ENCODE peak calls at places on chromosomes 6 and 20, in nine cellular contexts. T is GM23338, Q is HCT116, U is sigmoid colon, V is transverse colon, C is H1, J is spleen, H is upper lobe of left lung, K is stomach. F is an unnamed sample.

GRCh38 chr6:88663801-88664200 is 299.6 kb downstream of the RNGTT start:
- DNase-seq in H (no peak), Q (no peak), J (no peak), U (no peak), C (no peak), V (no peak), T (no peak), K (no peak), F (no peak)

GRCh38 chr6:158131926-158132325 is 36.1 kb downstream of the SERAC1 start:
- DNase-seq in T (peak), K (no peak), H (no peak), V (no peak), Q (no peak), J (no peak), C (no peak), U (no peak), F (no peak)

GRCh38 chr20:60236613-60237012 is 278.4 kb downstream of the CDH26 start:
- DNase-seq in J (no peak), Q (no peak), C (no peak), H (no peak), K (no peak), T (no peak), U (no peak), V (no peak), F (no peak)

GRCh38 chr20:10277616-10278015 is 59.0 kb downstream of the SNAP25 start:
- DNase-seq in K (no peak), C (no peak), T (no peak), J (no peak), H (no peak), V (no peak), U (no peak), Q (no peak), F (no peak)

GRCh38 chr20:6863355-6863754 is 95.9 kb downstream of the BMP2 start:
- DNase-seq in H (no peak), U (no peak), K (no peak), C (no peak), J (no peak), Q (no peak), V (no peak), T (no peak), F (no peak)

GRCh38 chr6:107264357-107264831 is 149.1 kb upstream of the BEND3 start:
- DNase-seq in C (no peak), U (no peak), T (no peak), H (no peak), K (no peak), V (no peak), Q (no peak), J (no peak), F (no peak)

GRCh38 chr6:108774555-108774954 is 73.7 kb upstream of the ARMC2 start:
- DNase-seq in H (no peak), V (no peak), K (no peak), Q (no peak), U (no peak), J (no peak), C (no peak), T (no peak), F (no peak)

GRCh38 chr20:44720617-44720993 is 5.4 kb downstream of the CCN5 start:
- DNase-seq in H (no peak), J (no peak), V (no peak), T (no peak), U (no peak), C (no peak), Q (peak), K (no peak), F (peak)

GRCh38 chr6:37130704-37131103 is 39.2 kb upstream of the PIM1 start:
- DNase-seq in U (peak), J (peak), C (no peak), V (peak), K (peak), T (no peak), H (no peak), Q (no peak), F (no peak)

GRCh38 chr6:5997420-5998093 is 9.2 kb downstream of the NRN1 start:
- DNase-seq in H (peak), K (no peak), U (no peak), V (no peak), J (peak), T (peak), Q (no peak), C (no peak), F (no peak)

GRCh38 chr6:15969236-15969778 is 159.6 kb upstream of the MYLIP start:
- DNase-seq in T (no peak), J (no peak), H (no peak), C (no peak), K (no peak), U (no peak), Q (no peak), V (no peak), F (no peak)

GRCh38 chr6:34373511-34373910 is 19.0 kb downstream of the NUDT3 start:
- DNase-seq in J (no peak), T (no peak), U (no peak), K (no peak), V (no peak), H (no peak), C (no peak), Q (no peak), F (no peak)

GRCh38 chr6:34374112-34374907 is 18.2 kb downstream of the NUDT3 start:
- DNase-seq in U (no peak), V (no peak), J (no peak), T (no peak), C (no peak), H (no peak), Q (no peak), K (no peak), F (no peak)

GRCh38 chr6:34366639-34366921 is 25.9 kb downstream of the NUDT3 start:
- DNase-seq in K (no peak), V (no peak), Q (no peak), H (no peak), C (no peak), U (no peak), J (no peak), T (no peak), F (no peak)

GRCh38 chr6:34370371-34370770 is 22.1 kb downstream of the NUDT3 start:
- DNase-seq in H (no peak), V (no peak), C (no peak), T (no peak), J (no peak), Q (no peak), K (no peak), U (no peak), F (no peak)

DNA sequence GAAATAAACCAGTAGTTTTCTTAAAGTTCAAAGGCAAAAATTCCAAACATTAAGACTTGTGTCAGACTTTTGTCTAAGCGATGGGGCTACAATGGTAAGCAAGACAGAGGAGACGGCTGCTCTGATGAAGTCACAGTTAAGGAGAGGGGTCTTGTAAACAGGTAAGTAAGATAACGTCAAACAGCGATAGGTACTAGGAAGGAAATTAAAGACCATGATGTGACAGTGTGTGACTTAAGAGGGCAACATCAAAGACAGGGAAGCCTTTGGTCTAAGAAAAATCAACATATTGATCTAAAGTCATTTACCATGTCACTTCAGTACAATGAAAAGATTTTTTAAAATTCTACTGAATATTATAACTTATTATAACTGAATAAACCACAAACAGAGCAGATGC is 23.1 kb downstream of the NUDT3 start:
- DNase-seq in T (no peak), K (no peak), V (no peak), U (no peak), H (no peak), J (no peak), Q (no peak), C (no peak), F (no peak)
- TF ChIP-seq POLR2AphosphoS5 in T (no peak), K (no peak), V (no peak), U (no peak), H (no peak), J (no peak), Q (no peak), C (no peak), F (no peak)

DNA sequence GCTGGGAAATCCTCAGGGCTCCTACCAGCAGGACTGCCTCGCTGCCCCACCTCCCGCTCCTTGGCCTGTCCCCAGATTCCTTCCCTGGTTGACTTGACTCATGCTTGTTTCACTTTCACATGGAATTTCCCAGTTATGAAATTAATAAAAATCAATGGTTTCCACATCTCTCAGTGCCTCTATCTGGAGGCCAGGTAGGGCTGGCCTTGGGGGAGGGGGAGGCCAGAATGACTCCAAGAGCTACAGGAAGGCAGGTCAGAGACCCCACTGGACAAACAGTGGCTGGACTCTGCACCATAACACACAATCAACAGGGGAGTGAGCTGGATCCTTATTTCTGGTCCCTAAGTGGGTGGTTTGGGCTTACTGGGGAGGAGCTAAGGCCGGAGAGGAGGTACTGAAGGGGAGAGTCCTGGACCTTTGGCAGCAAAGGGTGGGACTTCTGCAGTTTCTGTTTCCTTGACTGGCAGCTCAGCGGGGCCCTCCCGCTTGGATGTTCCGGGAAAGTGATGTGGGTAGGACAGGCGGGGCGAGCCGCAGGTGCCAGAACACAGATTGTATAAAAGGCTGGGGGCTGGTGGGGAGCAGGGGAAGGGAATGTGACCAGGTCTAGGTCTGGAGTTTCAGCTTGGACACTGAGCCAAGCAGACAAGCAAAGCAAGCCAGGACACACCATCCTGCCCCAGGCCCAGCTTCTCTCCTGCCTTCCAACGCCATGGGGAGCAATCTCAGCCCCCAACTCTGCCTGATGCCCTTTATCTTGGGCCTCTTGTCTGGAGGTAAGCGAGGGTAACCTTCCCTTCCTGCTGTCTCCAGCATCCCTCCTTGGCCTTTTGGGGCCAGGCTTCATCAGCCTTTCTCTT is at the start of gene CFB:
- DNase-seq in V (peak), J (peak), T (peak), K (peak), C (no peak), Q (no peak), U (peak), H (no peak), F (peak)
- TF ChIP-seq POLR2AphosphoS5 in V (peak), J (no peak), T (no peak), K (peak), C (no peak), Q (no peak), U (peak), H (peak), F (peak)

DNA sequence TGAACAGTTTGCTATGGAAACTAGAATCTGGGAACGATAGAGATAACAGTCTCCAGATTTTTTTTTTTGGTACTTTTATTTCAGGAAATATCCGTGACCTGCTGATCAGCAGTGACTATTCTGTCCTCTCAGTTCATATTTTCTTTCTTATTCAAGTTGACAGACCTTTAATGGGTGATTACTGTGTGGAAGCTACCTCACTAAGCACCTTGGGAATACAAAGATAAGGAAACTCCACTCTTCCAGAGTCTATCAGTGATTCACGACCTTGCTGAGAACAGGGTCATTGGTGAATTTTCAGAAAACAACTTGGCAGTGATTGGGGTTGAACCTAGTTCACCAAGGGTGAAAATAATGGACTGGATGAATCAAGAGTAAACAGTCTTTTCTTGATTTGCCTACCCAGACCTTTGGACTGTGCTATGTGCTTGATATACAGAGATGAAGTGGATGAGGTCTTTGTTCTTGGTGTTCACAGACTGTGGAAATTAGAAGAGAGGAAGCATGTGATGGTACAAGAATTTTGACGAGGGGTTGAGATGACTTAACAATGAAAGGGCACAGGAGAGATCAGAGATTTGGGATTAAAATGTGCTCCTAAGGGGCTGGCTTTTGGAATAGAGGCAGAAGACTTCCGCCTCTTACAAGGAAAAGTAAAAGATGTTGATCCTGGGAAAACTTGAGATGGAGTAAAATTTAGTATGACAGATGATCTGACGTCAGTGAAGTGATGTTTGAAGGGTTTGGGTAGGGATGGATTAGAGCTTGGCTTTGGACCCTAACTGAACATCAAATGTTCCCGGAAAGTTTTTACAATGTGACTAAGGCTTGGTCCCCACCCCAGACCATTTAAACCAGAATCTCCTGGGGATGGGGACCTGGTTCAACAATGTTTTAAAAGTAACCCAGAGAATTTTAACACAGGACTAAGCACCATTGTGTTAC is 1.2 kb downstream of the KAT14 start:
- DNase-seq in T (no peak), Q (no peak), K (no peak), J (no peak), V (no peak), H (no peak), U (no peak), C (no peak), F (no peak)
- TF ChIP-seq POLR2AphosphoS5 in T (no peak), Q (no peak), K (no peak), J (no peak), V (no peak), H (no peak), U (no peak), C (no peak), F (no peak)

GRCh38 chr20:3446779-3447178 is 24.0 kb upstream of the ATRN start:
- DNase-seq in Q (peak), K (no peak), V (no peak), J (no peak), H (no peak), U (no peak), T (peak), C (no peak), F (no peak)
- TF ChIP-seq POLR2AphosphoS5 in Q (no peak), K (peak), V (no peak), J (no peak), H (no peak), U (no peak), T (no peak), C (no peak), F (no peak)

DNA sequence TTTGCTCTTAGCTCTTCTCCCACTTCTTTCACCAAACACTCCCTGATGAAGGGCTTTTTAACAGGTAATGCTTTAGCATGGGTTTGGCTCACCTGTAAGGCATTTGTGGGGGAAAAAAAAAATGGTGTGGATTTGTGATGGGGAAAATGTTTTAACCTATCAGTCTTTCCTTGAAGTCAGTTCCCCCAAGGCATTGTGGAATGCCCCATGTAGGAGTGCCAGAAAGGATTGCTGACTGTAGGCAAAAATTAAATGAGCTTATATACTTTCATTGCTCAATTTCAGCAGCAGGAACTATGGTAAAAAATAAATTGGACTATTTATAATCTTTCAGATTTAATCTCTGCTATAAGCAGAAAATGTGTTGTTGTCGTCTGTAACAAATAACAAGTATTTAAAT is 10.6 kb upstream of the SASH1 start:
- DNase-seq in Q (no peak), K (no peak), C (no peak), U (no peak), T (no peak), H (no peak), V (no peak), J (no peak), F (no peak)
- TF ChIP-seq POLR2AphosphoS5 in Q (no peak), K (no peak), C (no peak), U (no peak), T (no peak), H (no peak), V (no peak), J (no peak), F (no peak)

F was measured in prostate gland.